ENCODE peak calls at places on chromosomes 13 and 19, in six cellular contexts. Q is stimulated activated CD8-positive, alpha-beta memory T cell treated with anti-CD3 and anti-CD28 coated beads, Interleukin-4, amount 100 ng/mL, for 24 hours; G is MG63; W is left ventricle myocardium inferior; S is AG09319; L is activated CD8-positive, alpha-beta memory T cell treated with anti-CD3 and anti-CD28 coated beads, Interleukin-2, amount 50 U/mL, for 4 hours. Y is an unnamed sample.

GRCh38 chr13:109331898-109332297 is 454.5 kb downstream of the IRS2 start:
- DNase-seq in Q (no peak), S (no peak), G (no peak), L (no peak), W (no peak), Y (no peak)

GRCh38 chr19:6556480-6556879 is 25.7 kb downstream of the TNFSF9 start:
- DNase-seq in G (no peak), S (no peak), L (no peak), W (no peak), Q (no peak), Y (no peak)

GRCh38 chr13:39655569-39656324 is at the start of gene COG6:
- DNase-seq in W (peak), G (peak), Q (peak), S (peak), L (peak), Y (peak)

GRCh38 chr19:4098493-4098892 is 25.4 kb downstream of the MAP2K2 start:
- DNase-seq in G (no peak), S (no peak), L (no peak), W (peak), Q (no peak), Y (peak)

GRCh38 chr19:12217332-12217731 is 54.4 kb downstream of the ZNF136 start:
- DNase-seq in G (no peak), Q (no peak), W (no peak), S (no peak), L (no peak), Y (no peak)

GRCh38 chr13:113554333-113554700 is 30.2 kb upstream of the TFDP1 start:
- DNase-seq in L (no peak), W (no peak), G (no peak), Q (no peak), S (no peak), Y (no peak)

GRCh38 chr19:49857834-49858590 is 7.1 kb downstream of the PTOV1 start:
- DNase-seq in W (no peak), G (no peak), L (no peak), Q (no peak), S (no peak), Y (no peak)

GRCh38 chr13:22278336-22278929 is 607.6 kb downstream of the FGF9 start:
- DNase-seq in W (peak), G (peak), L (peak), Q (peak), S (no peak), Y (peak)

GRCh38 chr13:92717857-92718256 is 508.8 kb upstream of the GPC6 start:
- DNase-seq in G (no peak), Q (no peak), L (no peak), S (no peak), W (no peak), Y (no peak)

GRCh38 chr19:17418710-17419109 is 1.1 kb upstream of the MVB12A start:
- DNase-seq in L (no peak), G (no peak), W (no peak), Q (no peak), S (no peak), Y (no peak)

GRCh38 chr13:109684836-109685602 is 101.4 kb downstream of the IRS2 start:
- DNase-seq in G (no peak), Q (no peak), L (no peak), W (peak), S (no peak), Y (no peak)

GRCh38 chr19:35236638-35237400 is 8.3 kb upstream of the FAM187B start:
- DNase-seq in Q (no peak), W (no peak), G (no peak), L (no peak), S (no peak), Y (no peak)

GRCh38 chr13:23637813-23638212 is 67.6 kb downstream of the TNFRSF19 start:
- DNase-seq in S (no peak), Q (no peak), G (no peak), L (no peak), W (peak), Y (no peak)

GRCh38 chr19:42148270-42148669 is 16.0 kb upstream of the POU2F2 start:
- DNase-seq in L (no peak), W (no peak), Q (no peak), S (no peak), G (no peak), Y (no peak)

GRCh38 chr13:78806457-78806856 is 147.5 kb upstream of the OBI1 start:
- DNase-seq in G (no peak), L (no peak), S (no peak), Q (no peak), W (no peak), Y (no peak)

GRCh38 chr13:112513761-112514160 is 74.2 kb downstream of the TUBGCP3 start:
- DNase-seq in L (no peak), Q (no peak), G (no peak), W (no peak), S (no peak), Y (no peak)

GRCh38 chr19:8158411-8159074 is 9.2 kb upstream of the FBN3 start:
- DNase-seq in G (peak), W (no peak), L (peak), Q (peak), S (peak), Y (peak)

GRCh38 chr19:17052439-17052838 is 22.8 kb downstream of the HAUS8 start:
- DNase-seq in Q (no peak), L (no peak), G (no peak), S (no peak), W (no peak), Y (no peak)

GRCh38 chr13:30526612-30527217 is 61.0 kb upstream of the HMGB1 start:
- DNase-seq in S (no peak), Q (no peak), W (peak), L (no peak), G (no peak), Y (no peak)

GRCh38 chr19:4443966-4444764 is 13.4 kb downstream of the UBXN6 start:
- DNase-seq in L (no peak), Q (no peak), W (no peak), S (no peak), G (no peak), Y (no peak)

GRCh38 chr13:41004875-41005693 is 14.0 kb downstream of the ELF1 start:
- DNase-seq in W (no peak), G (no peak), S (no peak), L (no peak), Q (no peak), Y (no peak)

GRCh38 chr19:18117692-18118378 is 20.3 kb downstream of the MAST3 start:
- DNase-seq in W (peak), G (peak), Q (peak), L (peak), S (peak), Y (peak)

GRCh38 chr19:1019980-1020867 is 699 bp downstream of the TMEM259 start:
- DNase-seq in W (no peak), G (no peak), Q (no peak), L (peak), S (no peak), Y (no peak)

GRCh38 chr19:21569497-21569870 is 64.1 kb downstream of the ZNF429 start:
- DNase-seq in W (peak), G (no peak), L (peak), S (peak), Q (no peak), Y (peak)

GRCh38 chr13:75222031-75222430 is 259.9 kb downstream of the TBC1D4 start:
- DNase-seq in L (no peak), W (no peak), Q (no peak), G (no peak), S (no peak), Y (no peak)

GRCh38 chr13:93249259-93249917 is 22.8 kb downstream of the GPC6 start:
- DNase-seq in S (no peak), G (peak), Q (no peak), L (no peak), W (no peak), Y (no peak)

GRCh38 chr13:102422690-102423089 is 20.8 kb upstream of the FGF14 start:
- DNase-seq in L (no peak), S (no peak), W (no peak), Q (no peak), G (no peak), Y (no peak)

GRCh38 chr13:31767175-31767900 is 28.0 kb downstream of the RXFP2 start:
- DNase-seq in L (no peak), S (peak), G (peak), Q (no peak), W (no peak), Y (no peak)